ENCODE peak calls at places on chromosome 14, in ten cellular contexts. J is CD8-positive, alpha-beta memory T cell; R is lower lobe of right lung; F is DND-41; B is upper lobe of right lung; A is keratinocyte; G is esophagus muscularis mucosa; X is kidney; K is endodermal cell; U is MM.1S. S is an unnamed sample. For H3K4me1 and H3K36me3, the result is how much of the 10 kb centered on the place peaks cover.

GRCh38 chr14:32703246-32703645 is 235.4 kb upstream of the NPAS3 start:
- DNase-seq in J (no peak), R (no peak), F (no peak), B (no peak), A (no peak), G (no peak), X (no peak), K (no peak), U (no peak), S (no peak)

GRCh38 chr14:105093426-105094192 is 28.4 kb upstream of the GPR132 start:
- DNase-seq in J (peak), R (peak), F (peak), B (peak), A (no peak), G (no peak), X (peak), K (peak), U (no peak), S (peak)

GRCh38 chr14:52103416-52103815 is 34.6 kb upstream of the NID2 start:
- DNase-seq in J (no peak), R (no peak), F (no peak), B (no peak), A (no peak), G (no peak), X (no peak), K (no peak), U (no peak), S (no peak)

GRCh38 chr14:50109342-50109741 is 7.0 kb downstream of the VCPKMT start:
- DNase-seq in J (no peak), R (no peak), F (no peak), B (no peak), A (no peak), G (no peak), X (no peak), K (no peak), U (no peak), S (no peak)

GRCh38 chr14:91568626-91569025 is 58.5 kb upstream of the PPP4R3A start:
- DNase-seq in J (no peak), R (no peak), F (no peak), B (no peak), A (no peak), G (peak), X (no peak), K (no peak), U (no peak), S (no peak)

GRCh38 chr14:32682219-32682618 is 256.5 kb upstream of the NPAS3 start:
- DNase-seq in J (no peak), R (no peak), F (no peak), B (no peak), A (no peak), G (no peak), X (no peak), K (no peak), U (no peak), S (no peak)

GRCh38 chr14:49962616-49963015 is 69.7 kb downstream of the ARF6 start:
- DNase-seq in J (no peak), R (no peak), F (no peak), B (peak), A (no peak), G (no peak), X (peak), K (no peak), U (no peak), S (no peak)

GRCh38 chr14:55605793-55606192 is 25.8 kb downstream of the KTN1 start:
- DNase-seq in J (no peak), R (no peak), F (no peak), B (no peak), A (no peak), G (no peak), X (no peak), K (no peak), U (no peak), S (no peak)

GRCh38 chr14:53539489-53540126 is 386.5 kb upstream of the DDHD1 start:
- DNase-seq in J (no peak), R (peak), F (peak), B (peak), A (peak), G (no peak), X (peak), K (peak), U (peak), S (peak)

GRCh38 chr14:59274991-59275391 is 86.5 kb downstream of the DAAM1 start:
- DNase-seq in J (no peak), R (peak), F (no peak), B (peak), A (no peak), G (no peak), X (no peak), K (no peak), U (no peak), S (peak)

GRCh38 chr14:59272633-59273032 is 84.2 kb downstream of the DAAM1 start:
- DNase-seq in J (no peak), R (no peak), F (no peak), B (no peak), A (no peak), G (no peak), X (no peak), K (no peak), U (no peak), S (no peak)

GRCh38 chr14:59275668-59276067 is 87.2 kb downstream of the DAAM1 start:
- DNase-seq in J (no peak), R (no peak), F (no peak), B (no peak), A (no peak), G (no peak), X (no peak), K (no peak), U (no peak), S (no peak)

GRCh38 chr14:59271734-59272133 is 83.3 kb downstream of the DAAM1 start:
- DNase-seq in J (no peak), R (no peak), F (no peak), B (no peak), A (no peak), G (no peak), X (no peak), K (no peak), U (no peak), S (no peak)

GRCh38 chr14:59273737-59274136 is 85.3 kb downstream of the DAAM1 start:
- DNase-seq in J (no peak), R (no peak), F (no peak), B (no peak), A (no peak), G (no peak), X (no peak), K (no peak), U (no peak), S (no peak)
- H3K4me1 ChIP-seq in J (under half), R (under half), F (under half), B (under half), A (under half), G (half or more), X (under half), K (under half), U (under half), S (half or more)

GRCh38 chr14:103880986-103881926 is 33.9 kb upstream of the PPP1R13B start:
- DNase-seq in J (no peak), R (no peak), F (no peak), B (peak), A (no peak), G (no peak), X (no peak), K (no peak), U (no peak), S (peak)
- H3K4me3 ChIP-seq in J (no peak), R (peak), F (no peak), B (peak), A (no peak), G (peak), X (no peak), K (no peak), U (no peak), S (peak)

GRCh38 chr14:87940894-87941293 is 52.1 kb downstream of the GALC start:
- DNase-seq in J (no peak), R (no peak), F (no peak), B (no peak), A (no peak), G (no peak), X (no peak), K (no peak), U (no peak), S (no peak)
- H3K36me3 ChIP-seq in J (under half), R (half or more), F (under half), B (half or more), A (under half), G (under half), X (under half), K (under half), U (under half), S (half or more)

DNA sequence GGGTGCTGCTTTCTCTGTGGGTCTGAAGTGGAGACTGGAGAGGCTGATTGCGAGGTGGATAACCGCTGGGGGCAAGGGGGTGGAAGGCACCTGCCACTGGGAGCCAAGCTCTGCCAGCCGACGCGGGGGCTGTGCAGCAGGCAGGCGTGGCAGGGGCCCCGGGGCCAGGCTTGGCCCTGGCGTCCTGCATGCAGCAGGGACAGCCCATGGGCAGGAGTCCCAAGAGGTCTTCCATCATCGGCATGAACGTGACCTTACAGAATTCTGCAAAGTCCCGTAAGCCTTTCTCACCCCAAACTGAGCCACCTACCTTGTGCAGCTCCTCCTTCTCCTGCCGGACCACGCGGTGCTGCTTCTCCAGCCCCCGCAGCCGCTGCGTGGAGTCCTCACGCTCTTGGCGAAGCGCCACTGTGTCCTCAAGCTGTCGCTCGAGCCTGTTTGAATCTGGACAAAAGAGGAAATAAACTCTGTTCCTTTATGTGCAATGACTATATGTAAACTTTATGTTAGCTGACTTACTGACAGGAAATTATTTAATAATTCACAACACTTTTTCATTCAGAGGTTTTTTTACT is 51.3 kb downstream of the AMN start:
- DNase-seq in J (no peak), R (no peak), F (no peak), B (no peak), A (no peak), G (no peak), X (no peak), K (no peak), U (no peak), S (no peak)
- H3K4me1 ChIP-seq in J (under half), R (under half), F (under half), B (under half), A (under half), G (under half), X (under half), K (under half), U (under half), S (under half)

GRCh38 chr14:96987771-96988170 is 190.6 kb downstream of the VRK1 start:
- DNase-seq in J (no peak), R (no peak), F (no peak), B (no peak), A (no peak), G (no peak), X (no peak), K (no peak), U (no peak), S (no peak)
- H3K4me3 ChIP-seq in J (no peak), R (no peak), F (no peak), B (no peak), A (no peak), G (no peak), X (no peak), K (no peak), U (no peak), S (no peak)

DNA sequence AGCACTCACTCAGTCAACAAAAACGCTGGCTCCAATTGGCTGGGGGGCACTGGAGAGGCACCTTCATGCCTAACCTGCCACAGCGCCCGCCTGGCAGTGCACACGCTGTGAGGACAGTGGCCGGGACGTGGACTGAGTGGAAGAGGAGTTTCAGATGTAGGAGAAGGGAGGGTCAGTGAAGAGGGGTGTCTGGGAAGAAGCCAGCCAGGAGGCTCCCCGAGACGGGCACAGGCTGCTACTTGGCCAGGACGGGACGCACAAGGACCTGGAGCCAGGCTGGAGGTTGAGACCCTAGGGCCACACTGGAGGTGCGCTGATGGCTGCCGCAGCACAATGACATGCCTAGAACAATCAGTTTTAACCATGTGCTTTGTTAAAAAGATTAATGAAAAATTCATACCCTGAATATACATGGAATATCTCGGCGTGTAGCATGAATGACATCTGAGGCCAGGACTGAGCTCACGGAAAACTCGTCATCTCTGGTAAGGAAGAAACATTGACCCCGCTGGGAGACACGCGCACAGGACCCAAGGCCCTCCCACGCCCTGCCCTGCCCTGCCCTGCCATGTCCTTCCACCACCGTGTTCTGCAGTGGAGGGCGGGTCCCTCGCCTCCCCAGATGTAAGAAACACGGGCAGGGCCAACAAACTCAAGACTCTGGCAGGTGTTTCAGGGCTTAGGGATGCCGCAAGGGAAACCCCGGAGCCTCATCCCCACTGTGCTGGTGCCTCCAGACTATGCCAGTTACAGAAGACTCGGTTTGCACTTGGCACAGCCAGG is 25.0 kb downstream of the AMN start:
- DNase-seq in J (no peak), R (peak), F (no peak), B (no peak), A (no peak), G (no peak), X (peak), K (no peak), U (no peak), S (no peak)
- H3K36me3 ChIP-seq in J (under half), R (half or more), F (under half), B (half or more), A (under half), G (half or more), X (half or more), K (half or more), U (under half), S (half or more)

DNA sequence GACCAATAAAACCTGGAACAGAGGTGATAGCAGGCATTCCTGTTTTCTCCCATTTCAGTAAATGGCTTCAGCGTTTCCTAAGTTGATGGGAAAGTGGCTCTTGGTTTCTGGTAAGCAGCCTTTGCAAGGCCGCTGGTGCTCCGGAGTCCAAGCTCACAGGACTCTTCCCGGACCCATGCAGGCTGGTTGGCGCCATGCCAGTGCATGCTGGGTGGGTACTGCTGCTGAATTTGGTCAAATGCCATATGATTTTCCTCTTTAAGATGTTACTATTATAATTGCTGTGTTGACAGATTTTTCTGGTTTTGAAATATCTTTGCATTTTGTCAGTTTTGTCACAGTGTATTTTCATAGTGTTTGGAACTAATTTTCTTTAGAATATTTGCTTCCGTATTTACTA is 27.7 kb downstream of the PPP2R5C start:
- DNase-seq in J (no peak), R (no peak), F (no peak), B (no peak), A (no peak), G (peak), X (no peak), K (no peak), U (no peak), S (no peak)
- H3K4me1 ChIP-seq in J (under half), R (under half), F (under half), B (under half), A (under half), G (under half), X (under half), K (under half), U (under half), S (under half)